ENCODE peak calls at places on chromosomes 7 and 10, in eight cellular contexts. K is T-cell, Q is DMS153, T is neural progenitor cell, X is NCI-H460, J is H54, Y is fibroblast of mammary gland, D is A172. N is an unnamed sample.

GRCh38 chr7:121342631-121343030 is 13.8 kb downstream of the WNT16 start:
- DNase-seq in T (no peak), J (no peak), K (no peak), Y (no peak), X (no peak), Q (no peak), D (no peak), N (no peak)

GRCh38 chr7:16320261-16320660 is 101.1 kb downstream of the CRPPA start:
- DNase-seq in K (no peak), J (no peak), X (no peak), D (no peak), Q (no peak), T (no peak), Y (no peak), N (no peak)

GRCh38 chr10:49265885-49266284 is 33.1 kb upstream of the C10orf71 start:
- DNase-seq in J (no peak), X (no peak), Y (no peak), Q (no peak), K (no peak), T (no peak), D (no peak), N (no peak)

GRCh38 chr10:49222170-49222569 is 34.0 kb upstream of the TMEM273 start:
- DNase-seq in K (no peak), T (no peak), Y (no peak), D (no peak), Q (no peak), X (no peak), J (no peak), N (no peak)

GRCh38 chr10:49686651-49687050 is 7.2 kb downstream of the C10orf53 start:
- DNase-seq in Q (no peak), Y (no peak), X (no peak), K (no peak), T (no peak), J (no peak), D (no peak), N (no peak)

GRCh38 chr10:36148207-36148606 is 506.1 kb upstream of the FZD8 start:
- DNase-seq in D (no peak), X (no peak), J (no peak), K (no peak), Y (peak; percentile 43), Q (no peak), T (no peak), N (no peak)

GRCh38 chr10:62046522-62047239 is 145.2 kb downstream of the ARID5B start:
- DNase-seq in D (peak; percentile 85), J (no peak), T (no peak), X (no peak), Y (peak; percentile 68), Q (no peak), K (no peak), N (no peak)

GRCh38 chr10:118290471-118290995 is 51.6 kb downstream of the FAM204A start:
- DNase-seq in Q (no peak), X (no peak), Y (no peak), D (no peak), K (no peak), T (no peak), J (no peak), N (no peak)

GRCh38 chr7:116367171-116367813 is 132.2 kb upstream of the CAV2 start:
- DNase-seq in J (no peak), X (no peak), K (no peak), Y (no peak), D (no peak), T (peak; percentile 55), Q (no peak), N (peak; percentile 41)

GRCh38 chr7:101465131-101465530 is 102.5 kb downstream of the COL26A1 start:
- DNase-seq in D (no peak), J (no peak), Y (no peak), T (no peak), K (no peak), Q (no peak), X (no peak), N (no peak)

GRCh38 chr10:33336606-33337334 is 2.3 kb upstream of the NRP1 start:
- DNase-seq in K (no peak), X (no peak), D (no peak), Y (peak; percentile 60), J (no peak), T (peak; percentile 64), Q (no peak), N (peak; percentile 48)

GRCh38 chr7:152931583-152931982 is 172.0 kb downstream of the ACTR3B start:
- DNase-seq in T (no peak), K (no peak), D (no peak), Y (no peak), Q (peak; percentile 89), J (no peak), X (no peak), N (no peak)

GRCh38 chr7:157276731-157277562 is 59.9 kb upstream of the DNAJB6 start:
- DNase-seq in T (no peak), X (no peak), K (no peak), Q (peak; percentile 48), J (peak; percentile 75), D (peak; percentile 53), Y (no peak), N (no peak)

GRCh38 chr10:46094931-46095755 is 49.1 kb upstream of the MSMB start:
- DNase-seq in D (no peak), J (no peak), T (peak; percentile 13), Y (no peak), Q (peak; percentile 36), X (no peak), K (no peak), N (no peak)

GRCh38 chr10:86018735-86019058 is 347.9 kb downstream of the GRID1 start:
- DNase-seq in Q (no peak), J (no peak), T (no peak), Y (no peak), K (no peak), X (no peak), D (no peak), N (no peak)

GRCh38 chr10:95168694-95169093 is 25.3 kb upstream of the ACSM6 start:
- DNase-seq in D (no peak), Y (no peak), X (no peak), Q (no peak), J (no peak), K (no peak), T (no peak), N (peak; percentile 27)

GRCh38 chr7:44065431-44066110 is at the start of gene PGAM2:
- DNase-seq in T (peak; percentile 82), D (no peak), J (no peak), Y (no peak), X (no peak), K (no peak), Q (no peak), N (peak; percentile 76)

GRCh38 chr7:31788445-31788844 is 101.4 kb downstream of the PPP1R17 start:
- DNase-seq in T (no peak), X (no peak), K (no peak), Q (no peak), D (no peak), J (no peak), Y (no peak), N (no peak)

GRCh38 chr7:40874756-40875155 is 740.0 kb downstream of the SUGCT start:
- DNase-seq in X (no peak), K (no peak), J (no peak), Y (no peak), Q (no peak), D (no peak), T (no peak), N (no peak)

GRCh38 chr10:62582804-62583208 is 208.6 kb downstream of the ZNF365 start:
- DNase-seq in D (peak; percentile 93), J (peak; percentile 40), Q (no peak), T (no peak), Y (peak; percentile 99), K (no peak), X (no peak), N (no peak)

GRCh38 chr10:15369642-15370211 is 1.4 kb downstream of the FAM171A1 start:
- DNase-seq in K (no peak), X (no peak), Y (no peak), T (peak; percentile 40), Q (no peak), D (no peak), J (no peak), N (peak; percentile 42)

N was measured in H9.